ENCODE peak calls at places on chromosomes 4 and X, in eight cellular contexts. E is germinal center; Y is GM12865; G is NCI-H1105 treated with DMSO at 0.1 percent for 48 hours; C is NCI-H460; B is renal cortical epithelial cell; U is stimulated activated CD8-positive, alpha-beta memory T cell treated with anti-CD3 and anti-CD28 coated beads, Interleukin-15, amount 100 ng/mL, for 4 hours; Z is central memory CD4-positive, alpha-beta T cell. V is an unnamed sample.

GRCh38 chr4:8594097-8595038 is 1.8 kb downstream of the CPZ start:
- DNase-seq in Z (no peak), U (no peak), B (peak; percentile 62), Y (peak; percentile 68), E (peak; percentile 46), G (peak; percentile 16), C (peak; percentile 58), V (peak; percentile 49)

GRCh38 chr4:107279729-107280128 is 243.6 kb upstream of the DKK2 start:
- DNase-seq in G (no peak), Z (no peak), E (no peak), C (no peak), U (no peak), B (peak; percentile 71), Y (no peak), V (no peak)

GRCh38 chr4:89105726-89106125 is 5.6 kb upstream of the TIGD2 start:
- DNase-seq in Z (no peak), E (no peak), B (no peak), Y (no peak), C (no peak), U (no peak), G (no peak), V (no peak)

GRCh38 chr4:30443289-30443688 is 276.9 kb upstream of the PCDH7 start:
- DNase-seq in E (no peak), B (no peak), G (no peak), Y (no peak), U (no peak), Z (no peak), C (no peak), V (no peak)

GRCh38 chrX:46549914-46550313 is 4.7 kb upstream of the ZNF674 start:
- DNase-seq in C (no peak), G (no peak), Y (no peak), E (no peak), U (no peak), B (no peak), Z (no peak), V (no peak)

GRCh38 chr4:2298548-2298991 is 36.7 kb upstream of the MXD4 start:
- DNase-seq in B (no peak), Y (no peak), G (no peak), E (no peak), U (no peak), C (no peak), Z (no peak), V (peak; percentile 44)

GRCh38 chr4:142203505-142203904 is 567.1 kb downstream of the IL15 start:
- DNase-seq in U (no peak), E (no peak), C (no peak), G (no peak), Y (no peak), B (peak; percentile 86), Z (no peak), V (no peak)

GRCh38 chr4:148831945-148832344 is 389.7 kb upstream of the NR3C2 start:
- DNase-seq in Z (no peak), G (no peak), Y (no peak), B (peak; percentile 99), U (no peak), E (no peak), C (no peak), V (no peak)

GRCh38 chrX:150899191-150899757 is 806 bp upstream of the CD99L2 start:
- DNase-seq in E (peak; percentile 29), Z (peak; percentile 17), Y (peak; percentile 68), U (no peak), G (peak; percentile 59), C (no peak), B (peak; percentile 2), V (no peak)

GRCh38 chr4:76547167-76547760 is 112.2 kb downstream of the SHROOM3 start:
- DNase-seq in B (no peak), E (no peak), G (no peak), C (no peak), Z (no peak), U (no peak), Y (no peak), V (no peak)

GRCh38 chr4:108861339-108861738 is 98.5 kb upstream of the ETNPPL start:
- DNase-seq in E (no peak), B (peak; percentile 27), U (no peak), G (no peak), Y (no peak), C (no peak), Z (no peak), V (no peak)

GRCh38 chr4:52841707-52842456 is 20.2 kb upstream of the RASL11B start:
- DNase-seq in C (no peak), U (no peak), Z (no peak), Y (no peak), B (no peak), E (no peak), G (no peak), V (no peak)

GRCh38 chrX:77442728-77443127 is 4.5 kb upstream of the FGF16 start:
- DNase-seq in C (no peak), Z (no peak), B (peak; percentile 64), U (no peak), E (no peak), G (no peak), Y (no peak), V (no peak)

GRCh38 chr4:105631818-105632400 is 76.6 kb downstream of the INTS12 start:
- DNase-seq in B (no peak), Z (no peak), G (no peak), Y (no peak), U (no peak), C (no peak), E (no peak), V (no peak)

GRCh38 chr4:95289028-95289634 is 259.6 kb downstream of the UNC5C start:
- DNase-seq in C (no peak), E (no peak), U (no peak), Z (no peak), B (no peak), Y (peak; percentile 3), G (no peak), V (no peak)

GRCh38 chr4:55169352-55169959 is 44.1 kb upstream of the KDR start:
- DNase-seq in B (peak; percentile 17), C (peak; percentile 54), E (no peak), U (no peak), Y (no peak), Z (no peak), G (no peak), V (no peak)

GRCh38 chrX:132876933-132877332 is 81.5 kb downstream of the HS6ST2 start:
- DNase-seq in Y (no peak), B (peak; percentile 41), G (no peak), U (no peak), E (no peak), Z (no peak), C (no peak), V (no peak)

GRCh38 chr4:123587983-123588494 is 191.4 kb downstream of the SPRY1 start:
- DNase-seq in Z (no peak), G (peak; percentile 35), B (peak; percentile 72), E (no peak), C (peak; percentile 14), Y (no peak), U (no peak), V (no peak)

GRCh38 chr4:74733760-74734159 is 60.6 kb downstream of the BTC start:
- DNase-seq in E (no peak), G (no peak), Y (no peak), Z (no peak), U (no peak), B (no peak), C (no peak), V (no peak)

GRCh38 chrX:134423606-134424005 is 36.4 kb upstream of the HPRT1 start:
- DNase-seq in E (no peak), G (peak; percentile 12), Y (peak; percentile 2), Z (no peak), C (peak; percentile 13), U (no peak), B (peak; percentile 36), V (no peak)

GRCh38 chr4:88382621-88383020 is 4.0 kb downstream of the HERC6 start:
- DNase-seq in U (no peak), C (no peak), G (no peak), Z (peak; percentile 80), Y (peak; percentile 72), E (no peak), B (peak; percentile 51), V (no peak)

GRCh38 chr4:184097240-184097619 is 120.4 kb downstream of the ENPP6 start:
- DNase-seq in E (peak; percentile 8), G (no peak), Z (no peak), U (no peak), Y (peak; percentile 49), B (no peak), C (no peak), V (peak; percentile 56)

GRCh38 chr4:139245590-139245989 is 34.4 kb downstream of the MGARP start:
- DNase-seq in B (no peak), Y (no peak), E (no peak), U (no peak), C (no peak), G (no peak), Z (no peak), V (no peak)

GRCh38 chr4:139852612-139853269 is 187.1 kb downstream of the MGST2 start:
- DNase-seq in Z (no peak), C (no peak), U (no peak), E (no peak), B (peak; percentile 18), Y (no peak), G (no peak), V (no peak)

GRCh38 chr4:144578681-144579080 is 67.3 kb upstream of the HHIP start:
- DNase-seq in B (no peak), U (no peak), Y (no peak), Z (no peak), E (no peak), C (no peak), G (no peak), V (no peak)

GRCh38 chr4:157838366-157838765 is 334.5 kb downstream of the GASK1B start:
- DNase-seq in B (peak; percentile 21), C (no peak), G (no peak), E (no peak), Z (no peak), Y (no peak), U (no peak), V (no peak)

GRCh38 chrX:56763556-56764152 is 34.6 kb downstream of the NBDY start:
- DNase-seq in Y (peak; percentile 72), C (no peak), B (no peak), Z (peak; percentile 86), U (peak; percentile 50), E (no peak), G (no peak), V (no peak)

GRCh38 chr4:78069309-78069708 is 12.2 kb downstream of the FRAS1 start:
- DNase-seq in B (no peak), C (no peak), G (no peak), U (no peak), Z (no peak), Y (no peak), E (no peak), V (no peak)

GRCh38 chrX:12329476-12329875 is 191.2 kb downstream of the FRMPD4 start:
- DNase-seq in U (no peak), Z (no peak), C (no peak), Y (no peak), G (no peak), B (no peak), E (no peak), V (no peak)

V was measured in breast epithelium.